ENCODE peak calls at places on chromosomes 16 and 17, in six cellular contexts. One of them, this sample, is unnamed.

GRCh38 chr16:48525201-48526057 is 84.6 kb downstream of the N4BP1 start:
- DNase-seq in lower leg skin: no peak
- DNase-seq in epithelial cell of esophagus: no peak
- DNase-seq in OCI-LY7: peak; percentile 6
- DNase-seq in chondrocyte: peak; percentile 43
- DNase-seq in neural progenitor cell: no peak
- DNase-seq in this sample: no peak

GRCh38 chr17:44241104-44241503 is 21.6 kb upstream of the UBTF start:
- DNase-seq in chondrocyte: no peak
- DNase-seq in epithelial cell of esophagus: no peak
- DNase-seq in lower leg skin: no peak
- DNase-seq in neural progenitor cell: no peak
- DNase-seq in OCI-LY7: peak; percentile 71
- DNase-seq in this sample: peak; percentile 21

GRCh38 chr17:74037320-74037719 is 166.2 kb upstream of the RPL38 start:
- DNase-seq in OCI-LY7: no peak
- DNase-seq in lower leg skin: peak; percentile 66
- DNase-seq in neural progenitor cell: peak; percentile 36
- DNase-seq in epithelial cell of esophagus: peak; percentile 4
- DNase-seq in chondrocyte: peak; percentile 54
- DNase-seq in this sample: no peak

GRCh38 chr17:4420692-4421131 is 13.0 kb upstream of the SPNS3 start:
- DNase-seq in lower leg skin: peak; percentile 37
- DNase-seq in neural progenitor cell: peak; percentile 86
- DNase-seq in epithelial cell of esophagus: peak; percentile 79
- DNase-seq in OCI-LY7: peak; percentile 95
- DNase-seq in chondrocyte: no peak
- DNase-seq in this sample: peak; percentile 73

GRCh38 chr17:64017381-64017980 is 3.0 kb downstream of the ICAM2 start:
- DNase-seq in chondrocyte: no peak
- DNase-seq in epithelial cell of esophagus: no peak
- DNase-seq in lower leg skin: no peak
- DNase-seq in neural progenitor cell: no peak
- DNase-seq in OCI-LY7: no peak
- DNase-seq in this sample: no peak

GRCh38 chr17:16322636-16323035 is 30.6 kb downstream of the CENPV start:
- DNase-seq in epithelial cell of esophagus: no peak
- DNase-seq in OCI-LY7: no peak
- DNase-seq in neural progenitor cell: no peak
- DNase-seq in lower leg skin: no peak
- DNase-seq in chondrocyte: no peak
- DNase-seq in this sample: peak; percentile 94

GRCh38 chr16:4057439-4057877 is 58.8 kb downstream of the ADCY9 start:
- DNase-seq in chondrocyte: no peak
- DNase-seq in neural progenitor cell: no peak
- DNase-seq in OCI-LY7: no peak
- DNase-seq in epithelial cell of esophagus: no peak
- DNase-seq in lower leg skin: no peak
- DNase-seq in this sample: peak; percentile 73

GRCh38 chr17:30332057-30332542 is 1.8 kb downstream of the TMIGD1 start:
- DNase-seq in neural progenitor cell: no peak
- DNase-seq in chondrocyte: no peak
- DNase-seq in lower leg skin: no peak
- DNase-seq in epithelial cell of esophagus: peak; percentile 63
- DNase-seq in OCI-LY7: peak; percentile 14
- DNase-seq in this sample: peak; percentile 61

GRCh38 chr17:58267347-58268324 is 13.1 kb downstream of the MPO start:
- DNase-seq in chondrocyte: peak; percentile 81
- DNase-seq in epithelial cell of esophagus: no peak
- DNase-seq in neural progenitor cell: no peak
- DNase-seq in OCI-LY7: no peak
- DNase-seq in lower leg skin: peak; percentile 10
- DNase-seq in this sample: no peak

GRCh38 chr17:29066603-29067002 is 23.7 kb downstream of the PIPOX start:
- DNase-seq in epithelial cell of esophagus: no peak
- DNase-seq in OCI-LY7: no peak
- DNase-seq in neural progenitor cell: no peak
- DNase-seq in chondrocyte: no peak
- DNase-seq in lower leg skin: no peak
- DNase-seq in this sample: no peak

GRCh38 chr16:66516172-66516807 is 33.6 kb downstream of the TK2 start:
- DNase-seq in chondrocyte: no peak
- DNase-seq in lower leg skin: no peak
- DNase-seq in neural progenitor cell: no peak
- DNase-seq in epithelial cell of esophagus: no peak
- DNase-seq in OCI-LY7: peak; percentile 33
- DNase-seq in this sample: no peak

GRCh38 chr16:69411064-69411985 is 13.1 kb upstream of the CYB5B start:
- DNase-seq in chondrocyte: no peak
- DNase-seq in neural progenitor cell: no peak
- DNase-seq in OCI-LY7: no peak
- DNase-seq in lower leg skin: no peak
- DNase-seq in epithelial cell of esophagus: no peak
- DNase-seq in this sample: no peak

GRCh38 chr17:69069289-69069688 is 8.6 kb upstream of the ABCA9 start:
- DNase-seq in chondrocyte: no peak
- DNase-seq in neural progenitor cell: peak; percentile 16
- DNase-seq in OCI-LY7: no peak
- DNase-seq in epithelial cell of esophagus: no peak
- DNase-seq in lower leg skin: no peak
- DNase-seq in this sample: no peak

GRCh38 chr16:69399361-69399760 is 13.6 kb upstream of the TERF2 start:
- DNase-seq in OCI-LY7: no peak
- DNase-seq in lower leg skin: no peak
- DNase-seq in chondrocyte: no peak
- DNase-seq in epithelial cell of esophagus: peak; percentile 43
- DNase-seq in neural progenitor cell: no peak
- DNase-seq in this sample: no peak

GRCh38 chr16:54932737-54933254 is 2.1 kb downstream of the IRX5 start:
- DNase-seq in lower leg skin: no peak
- DNase-seq in neural progenitor cell: peak; percentile 70
- DNase-seq in chondrocyte: peak; percentile 73
- DNase-seq in epithelial cell of esophagus: peak; percentile 42
- DNase-seq in OCI-LY7: no peak
- DNase-seq in this sample: no peak

GRCh38 chr16:85019659-85020245 is 7.8 kb upstream of the KIAA0513 start:
- DNase-seq in lower leg skin: no peak
- DNase-seq in OCI-LY7: no peak
- DNase-seq in neural progenitor cell: no peak
- DNase-seq in epithelial cell of esophagus: no peak
- DNase-seq in chondrocyte: no peak
- DNase-seq in this sample: no peak

GRCh38 chr16:12611916-12612597 is 191.6 kb downstream of the CPPED1 start:
- DNase-seq in OCI-LY7: no peak
- DNase-seq in epithelial cell of esophagus: no peak
- DNase-seq in lower leg skin: no peak
- DNase-seq in chondrocyte: no peak
- DNase-seq in neural progenitor cell: no peak
- DNase-seq in this sample: no peak

GRCh38 chr17:49225554-49226236 is 4.9 kb downstream of the PHOSPHO1 start:
- DNase-seq in OCI-LY7: no peak
- DNase-seq in lower leg skin: no peak
- DNase-seq in neural progenitor cell: no peak
- DNase-seq in chondrocyte: no peak
- DNase-seq in epithelial cell of esophagus: no peak
- DNase-seq in this sample: no peak

GRCh38 chr17:8162232-8162996 is at the start of gene VAMP2:
- DNase-seq in OCI-LY7: peak; percentile 80
- DNase-seq in epithelial cell of esophagus: peak; percentile 69
- DNase-seq in chondrocyte: no peak
- DNase-seq in lower leg skin: peak; percentile 78
- DNase-seq in neural progenitor cell: peak; percentile 90
- DNase-seq in this sample: peak; percentile 64

GRCh38 chr17:47275245-47275984 is 21.8 kb downstream of the ITGB3 start:
- DNase-seq in neural progenitor cell: peak; percentile 78
- DNase-seq in OCI-LY7: no peak
- DNase-seq in lower leg skin: peak; percentile 81
- DNase-seq in chondrocyte: no peak
- DNase-seq in epithelial cell of esophagus: peak; percentile 37
- DNase-seq in this sample: peak; percentile 92

GRCh38 chr17:36485805-36486203 is 677 bp upstream of the ZNHIT3 start:
- DNase-seq in OCI-LY7: peak; percentile 71
- DNase-seq in lower leg skin: no peak
- DNase-seq in epithelial cell of esophagus: no peak
- DNase-seq in neural progenitor cell: peak; percentile 55
- DNase-seq in chondrocyte: peak; percentile 35
- DNase-seq in this sample: no peak

GRCh38 chr17:48567646-48568354 is 10.3 kb downstream of the HOXB4 start:
- DNase-seq in lower leg skin: no peak
- DNase-seq in OCI-LY7: no peak
- DNase-seq in epithelial cell of esophagus: no peak
- DNase-seq in chondrocyte: no peak
- DNase-seq in neural progenitor cell: no peak
- DNase-seq in this sample: no peak

GRCh38 chr17:39196191-39196819 is 1.2 kb downstream of the CACNB1 start:
- DNase-seq in epithelial cell of esophagus: no peak
- DNase-seq in lower leg skin: no peak
- DNase-seq in neural progenitor cell: no peak
- DNase-seq in OCI-LY7: no peak
- DNase-seq in chondrocyte: no peak
- DNase-seq in this sample: no peak

DNA sequence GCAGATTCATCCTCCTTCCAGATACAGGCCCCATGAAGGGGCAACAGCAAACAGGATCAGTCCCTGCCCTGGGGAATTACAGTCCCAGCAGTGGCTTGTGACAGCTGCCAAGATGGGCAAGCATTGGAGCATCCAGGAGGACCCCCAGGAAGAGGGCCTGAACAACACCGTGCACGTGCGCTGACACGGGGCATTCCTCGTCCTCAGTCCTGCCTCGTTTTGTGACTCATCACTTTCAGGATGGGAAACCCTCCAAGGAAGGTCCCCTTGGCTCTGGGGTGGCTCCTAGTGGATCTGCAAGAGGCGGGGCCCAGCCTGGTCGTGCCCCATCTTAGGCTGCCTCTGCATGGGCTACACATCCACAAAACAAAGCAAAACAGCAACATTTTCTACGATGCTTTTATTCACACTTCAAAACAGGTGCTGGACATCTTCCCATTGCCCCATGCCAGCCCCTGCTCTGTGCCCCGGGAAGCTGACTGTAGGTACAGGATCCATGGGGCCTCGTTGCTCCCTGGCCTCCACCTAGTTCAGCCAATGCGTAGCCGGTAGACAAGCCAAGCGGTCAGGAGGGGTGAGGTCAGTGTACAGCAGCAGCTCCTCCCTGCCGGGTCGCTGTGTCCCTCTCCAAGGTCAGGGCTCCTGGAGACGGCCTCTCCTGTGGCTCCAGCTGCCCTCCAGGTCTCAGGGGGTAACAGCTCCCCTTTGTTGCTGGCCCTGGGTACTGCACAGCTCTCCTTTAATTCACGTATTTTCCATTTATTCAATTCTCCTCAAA is 32.3 kb downstream of the ACTG1 start:
- DNase-seq in epithelial cell of esophagus: peak; percentile 30
- DNase-seq in OCI-LY7: no peak
- DNase-seq in neural progenitor cell: no peak
- DNase-seq in lower leg skin: no peak
- DNase-seq in chondrocyte: no peak
- DNase-seq in this sample: peak; percentile 67
- TF ChIP-seq CTCF in epithelial cell of esophagus: no peak
- TF ChIP-seq CTCF in OCI-LY7: no peak
- TF ChIP-seq CTCF in neural progenitor cell: no peak
- TF ChIP-seq CTCF in lower leg skin: no peak
- TF ChIP-seq CTCF in chondrocyte: peak; percentile 38
- TF ChIP-seq CTCF in this sample: no peak

DNA sequence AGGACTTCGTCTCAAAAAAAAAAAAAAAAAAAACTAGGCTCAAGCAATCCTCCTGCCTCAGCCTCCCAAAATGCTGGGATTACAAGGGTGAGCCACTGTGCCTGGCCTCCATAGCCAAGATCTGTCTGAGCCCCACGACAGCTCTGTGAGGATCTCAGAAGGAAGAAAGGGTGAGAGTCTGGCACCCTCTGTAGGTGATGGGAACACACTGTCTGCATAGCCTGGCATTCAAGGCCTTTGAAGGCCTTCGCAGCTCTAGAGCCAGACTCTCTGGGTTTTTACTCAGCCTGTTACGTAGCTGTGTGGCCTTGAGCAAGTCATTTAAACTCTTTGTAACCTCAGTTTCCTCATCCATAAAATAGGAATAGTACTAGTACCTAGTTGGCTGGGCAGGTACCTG is 6.3 kb upstream of the XPO6 start:
- DNase-seq in OCI-LY7: peak; percentile 60
- DNase-seq in lower leg skin: no peak
- DNase-seq in chondrocyte: no peak
- DNase-seq in epithelial cell of esophagus: peak; percentile 63
- DNase-seq in neural progenitor cell: peak; percentile 31
- DNase-seq in this sample: peak; percentile 74
- TF ChIP-seq CTCF in OCI-LY7: peak; percentile 70
- TF ChIP-seq CTCF in lower leg skin: no peak
- TF ChIP-seq CTCF in chondrocyte: peak; percentile 77
- TF ChIP-seq CTCF in epithelial cell of esophagus: peak; percentile 55
- TF ChIP-seq CTCF in neural progenitor cell: peak; percentile 32
- TF ChIP-seq CTCF in this sample: peak; percentile 87

GRCh38 chr16:50509521-50510341 is 38.5 kb upstream of the NKD1 start:
- DNase-seq in OCI-LY7: peak; percentile 35
- DNase-seq in epithelial cell of esophagus: peak; percentile 37
- DNase-seq in neural progenitor cell: peak; percentile 63
- DNase-seq in chondrocyte: no peak
- DNase-seq in lower leg skin: no peak
- DNase-seq in this sample: peak; percentile 23
- TF ChIP-seq CTCF in OCI-LY7: peak; percentile 89
- TF ChIP-seq CTCF in epithelial cell of esophagus: peak; percentile 73
- TF ChIP-seq CTCF in neural progenitor cell: peak; percentile 80
- TF ChIP-seq CTCF in chondrocyte: peak; percentile 71
- TF ChIP-seq CTCF in lower leg skin: no peak
- TF ChIP-seq CTCF in this sample: peak; percentile 75

GRCh38 chr17:12859520-12859919 is 70.2 kb downstream of the ARHGAP44 start:
- DNase-seq in lower leg skin: no peak
- DNase-seq in chondrocyte: no peak
- DNase-seq in OCI-LY7: no peak
- DNase-seq in neural progenitor cell: no peak
- DNase-seq in epithelial cell of esophagus: no peak
- DNase-seq in this sample: no peak

GRCh38 chr17:12851901-12852435 is 62.7 kb downstream of the ARHGAP44 start:
- DNase-seq in epithelial cell of esophagus: no peak
- DNase-seq in OCI-LY7: no peak
- DNase-seq in lower leg skin: no peak
- DNase-seq in neural progenitor cell: no peak
- DNase-seq in chondrocyte: no peak
- DNase-seq in this sample: no peak

GRCh38 chr17:12856451-12856850 is 67.2 kb downstream of the ARHGAP44 start:
- DNase-seq in epithelial cell of esophagus: no peak
- DNase-seq in chondrocyte: no peak
- DNase-seq in neural progenitor cell: no peak
- DNase-seq in OCI-LY7: no peak
- DNase-seq in lower leg skin: no peak
- DNase-seq in this sample: peak; percentile 5

GRCh38 chr17:12853921-12854320 is 64.6 kb downstream of the ARHGAP44 start:
- DNase-seq in OCI-LY7: no peak
- DNase-seq in chondrocyte: no peak
- DNase-seq in lower leg skin: no peak
- DNase-seq in epithelial cell of esophagus: no peak
- DNase-seq in neural progenitor cell: no peak
- DNase-seq in this sample: no peak

DNA sequence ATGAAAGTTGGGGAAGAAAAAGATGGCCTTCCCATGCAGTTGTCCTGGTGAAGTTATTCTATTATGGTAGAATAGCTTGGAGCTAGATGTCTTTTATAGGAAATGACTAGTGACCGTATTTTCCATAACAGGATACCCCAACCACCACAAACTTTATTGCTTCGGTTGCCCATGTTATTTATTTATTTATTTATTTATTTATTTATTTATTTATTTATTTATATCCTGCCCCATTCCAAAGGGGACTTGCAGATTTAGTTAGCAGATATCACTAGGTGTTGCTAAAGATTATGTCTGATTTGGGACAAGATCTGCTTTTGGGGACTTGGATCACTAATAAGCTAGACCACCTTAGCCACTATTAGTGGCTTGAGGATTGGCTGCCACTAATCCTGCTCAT is 68.3 kb downstream of the ARHGAP44 start:
- DNase-seq in epithelial cell of esophagus: no peak
- DNase-seq in neural progenitor cell: no peak
- DNase-seq in lower leg skin: no peak
- DNase-seq in OCI-LY7: no peak
- DNase-seq in chondrocyte: no peak
- DNase-seq in this sample: no peak
- TF ChIP-seq CTCF in epithelial cell of esophagus: no peak
- TF ChIP-seq CTCF in neural progenitor cell: no peak
- TF ChIP-seq CTCF in lower leg skin: no peak
- TF ChIP-seq CTCF in OCI-LY7: no peak
- TF ChIP-seq CTCF in chondrocyte: no peak
- TF ChIP-seq CTCF in this sample: no peak